ENCODE peak calls at places on chromosome 1, in eight cellular contexts. One of them, this sample, is unnamed.

GRCh38 chr1:12040457-12041051 is 21.3 kb downstream of the MIIP start:
- DNase-seq in left ventricle myocardium inferior: no peak
- DNase-seq in COLO829: no peak
- DNase-seq in GOT3: peak
- DNase-seq in stimulated activated CD8-positive, alpha-beta memory T cell treated with anti-CD3 and anti-CD28 coated beads, Interleukin-7, amount 100 ng/mL, for 1 hour: no peak
- DNase-seq in tibial artery: no peak
- DNase-seq in NCI-H748 treated with DMSO at 0.1 percent for 48 hours: no peak
- DNase-seq in PC-3: peak
- DNase-seq in this sample: peak

GRCh38 chr1:52413410-52414104 is 9.2 kb downstream of the PRPF38A start:
- DNase-seq in left ventricle myocardium inferior: no peak
- DNase-seq in PC-3: no peak
- DNase-seq in tibial artery: no peak
- DNase-seq in NCI-H748 treated with DMSO at 0.1 percent for 48 hours: no peak
- DNase-seq in COLO829: no peak
- DNase-seq in GOT3: no peak
- DNase-seq in stimulated activated CD8-positive, alpha-beta memory T cell treated with anti-CD3 and anti-CD28 coated beads, Interleukin-7, amount 100 ng/mL, for 1 hour: no peak
- DNase-seq in this sample: no peak

GRCh38 chr1:206497774-206498173 is 9.6 kb upstream of the RASSF5 start:
- DNase-seq in tibial artery: no peak
- DNase-seq in GOT3: no peak
- DNase-seq in COLO829: no peak
- DNase-seq in NCI-H748 treated with DMSO at 0.1 percent for 48 hours: no peak
- DNase-seq in PC-3: no peak
- DNase-seq in left ventricle myocardium inferior: no peak
- DNase-seq in stimulated activated CD8-positive, alpha-beta memory T cell treated with anti-CD3 and anti-CD28 coated beads, Interleukin-7, amount 100 ng/mL, for 1 hour: no peak
- DNase-seq in this sample: no peak

GRCh38 chr1:65791396-65791795 is 1.3 kb upstream of the PDE4B start:
- DNase-seq in GOT3: no peak
- DNase-seq in COLO829: no peak
- DNase-seq in stimulated activated CD8-positive, alpha-beta memory T cell treated with anti-CD3 and anti-CD28 coated beads, Interleukin-7, amount 100 ng/mL, for 1 hour: no peak
- DNase-seq in NCI-H748 treated with DMSO at 0.1 percent for 48 hours: no peak
- DNase-seq in tibial artery: peak
- DNase-seq in left ventricle myocardium inferior: no peak
- DNase-seq in PC-3: no peak
- DNase-seq in this sample: no peak

GRCh38 chr1:173477286-173478098 is at the start of gene PRDX6:
- DNase-seq in GOT3: peak
- DNase-seq in COLO829: peak
- DNase-seq in NCI-H748 treated with DMSO at 0.1 percent for 48 hours: peak
- DNase-seq in tibial artery: peak
- DNase-seq in left ventricle myocardium inferior: peak
- DNase-seq in stimulated activated CD8-positive, alpha-beta memory T cell treated with anti-CD3 and anti-CD28 coated beads, Interleukin-7, amount 100 ng/mL, for 1 hour: peak
- DNase-seq in PC-3: peak
- DNase-seq in this sample: no peak

GRCh38 chr1:10339815-10340214 is 59.0 kb upstream of the PGD start:
- DNase-seq in stimulated activated CD8-positive, alpha-beta memory T cell treated with anti-CD3 and anti-CD28 coated beads, Interleukin-7, amount 100 ng/mL, for 1 hour: no peak
- DNase-seq in left ventricle myocardium inferior: peak
- DNase-seq in PC-3: peak
- DNase-seq in tibial artery: no peak
- DNase-seq in NCI-H748 treated with DMSO at 0.1 percent for 48 hours: peak
- DNase-seq in GOT3: no peak
- DNase-seq in COLO829: peak
- DNase-seq in this sample: no peak

GRCh38 chr1:9434247-9434646 is 105.0 kb upstream of the SLC25A33 start:
- DNase-seq in COLO829: peak
- DNase-seq in PC-3: no peak
- DNase-seq in stimulated activated CD8-positive, alpha-beta memory T cell treated with anti-CD3 and anti-CD28 coated beads, Interleukin-7, amount 100 ng/mL, for 1 hour: no peak
- DNase-seq in NCI-H748 treated with DMSO at 0.1 percent for 48 hours: no peak
- DNase-seq in tibial artery: no peak
- DNase-seq in GOT3: no peak
- DNase-seq in left ventricle myocardium inferior: no peak
- DNase-seq in this sample: no peak

GRCh38 chr1:172383541-172383940 is 36.9 kb upstream of the C1orf105 start:
- DNase-seq in COLO829: no peak
- DNase-seq in tibial artery: no peak
- DNase-seq in GOT3: no peak
- DNase-seq in NCI-H748 treated with DMSO at 0.1 percent for 48 hours: no peak
- DNase-seq in stimulated activated CD8-positive, alpha-beta memory T cell treated with anti-CD3 and anti-CD28 coated beads, Interleukin-7, amount 100 ng/mL, for 1 hour: no peak
- DNase-seq in PC-3: no peak
- DNase-seq in left ventricle myocardium inferior: no peak
- DNase-seq in this sample: no peak

GRCh38 chr1:234598974-234599616 is 10.9 kb downstream of the IRF2BP2 start:
- DNase-seq in tibial artery: peak
- DNase-seq in PC-3: no peak
- DNase-seq in stimulated activated CD8-positive, alpha-beta memory T cell treated with anti-CD3 and anti-CD28 coated beads, Interleukin-7, amount 100 ng/mL, for 1 hour: no peak
- DNase-seq in NCI-H748 treated with DMSO at 0.1 percent for 48 hours: no peak
- DNase-seq in GOT3: no peak
- DNase-seq in COLO829: no peak
- DNase-seq in left ventricle myocardium inferior: no peak
- DNase-seq in this sample: no peak

GRCh38 chr1:80632284-80632683 is 1168.5 kb upstream of the ADGRL2 start:
- DNase-seq in COLO829: no peak
- DNase-seq in tibial artery: no peak
- DNase-seq in stimulated activated CD8-positive, alpha-beta memory T cell treated with anti-CD3 and anti-CD28 coated beads, Interleukin-7, amount 100 ng/mL, for 1 hour: no peak
- DNase-seq in GOT3: no peak
- DNase-seq in left ventricle myocardium inferior: no peak
- DNase-seq in PC-3: no peak
- DNase-seq in NCI-H748 treated with DMSO at 0.1 percent for 48 hours: no peak
- DNase-seq in this sample: no peak

GRCh38 chr1:79373481-79374132 is 367.1 kb upstream of the ADGRL4 start:
- DNase-seq in tibial artery: no peak
- DNase-seq in stimulated activated CD8-positive, alpha-beta memory T cell treated with anti-CD3 and anti-CD28 coated beads, Interleukin-7, amount 100 ng/mL, for 1 hour: no peak
- DNase-seq in NCI-H748 treated with DMSO at 0.1 percent for 48 hours: peak
- DNase-seq in PC-3: no peak
- DNase-seq in COLO829: no peak
- DNase-seq in left ventricle myocardium inferior: no peak
- DNase-seq in GOT3: no peak
- DNase-seq in this sample: no peak

GRCh38 chr1:117534995-117535467 is 70.8 kb upstream of the TENT5C start:
- DNase-seq in stimulated activated CD8-positive, alpha-beta memory T cell treated with anti-CD3 and anti-CD28 coated beads, Interleukin-7, amount 100 ng/mL, for 1 hour: no peak
- DNase-seq in left ventricle myocardium inferior: no peak
- DNase-seq in tibial artery: no peak
- DNase-seq in PC-3: peak
- DNase-seq in NCI-H748 treated with DMSO at 0.1 percent for 48 hours: peak
- DNase-seq in COLO829: peak
- DNase-seq in GOT3: no peak
- DNase-seq in this sample: peak

GRCh38 chr1:51936531-51936930 is 54.0 kb downstream of the RAB3B start:
- DNase-seq in PC-3: peak
- DNase-seq in COLO829: no peak
- DNase-seq in NCI-H748 treated with DMSO at 0.1 percent for 48 hours: no peak
- DNase-seq in GOT3: no peak
- DNase-seq in stimulated activated CD8-positive, alpha-beta memory T cell treated with anti-CD3 and anti-CD28 coated beads, Interleukin-7, amount 100 ng/mL, for 1 hour: no peak
- DNase-seq in tibial artery: no peak
- DNase-seq in left ventricle myocardium inferior: no peak
- DNase-seq in this sample: no peak

GRCh38 chr1:23263380-23263887 is 46.1 kb upstream of the HTR1D start:
- DNase-seq in GOT3: no peak
- DNase-seq in stimulated activated CD8-positive, alpha-beta memory T cell treated with anti-CD3 and anti-CD28 coated beads, Interleukin-7, amount 100 ng/mL, for 1 hour: no peak
- DNase-seq in COLO829: no peak
- DNase-seq in left ventricle myocardium inferior: no peak
- DNase-seq in NCI-H748 treated with DMSO at 0.1 percent for 48 hours: no peak
- DNase-seq in PC-3: no peak
- DNase-seq in tibial artery: no peak
- DNase-seq in this sample: no peak

GRCh38 chr1:33670567-33670966 is 193.3 kb upstream of the HMGB4 start:
- DNase-seq in tibial artery: no peak
- DNase-seq in PC-3: no peak
- DNase-seq in GOT3: no peak
- DNase-seq in NCI-H748 treated with DMSO at 0.1 percent for 48 hours: no peak
- DNase-seq in stimulated activated CD8-positive, alpha-beta memory T cell treated with anti-CD3 and anti-CD28 coated beads, Interleukin-7, amount 100 ng/mL, for 1 hour: no peak
- DNase-seq in COLO829: no peak
- DNase-seq in left ventricle myocardium inferior: no peak
- DNase-seq in this sample: no peak

GRCh38 chr1:168786476-168787330 is 57.7 kb upstream of the DPT start:
- DNase-seq in tibial artery: no peak
- DNase-seq in NCI-H748 treated with DMSO at 0.1 percent for 48 hours: peak
- DNase-seq in GOT3: no peak
- DNase-seq in COLO829: no peak
- DNase-seq in stimulated activated CD8-positive, alpha-beta memory T cell treated with anti-CD3 and anti-CD28 coated beads, Interleukin-7, amount 100 ng/mL, for 1 hour: no peak
- DNase-seq in left ventricle myocardium inferior: no peak
- DNase-seq in PC-3: no peak
- DNase-seq in this sample: no peak

GRCh38 chr1:58515794-58516401 is 30.6 kb downstream of the OMA1 start:
- DNase-seq in COLO829: peak
- DNase-seq in NCI-H748 treated with DMSO at 0.1 percent for 48 hours: peak
- DNase-seq in tibial artery: peak
- DNase-seq in PC-3: peak
- DNase-seq in stimulated activated CD8-positive, alpha-beta memory T cell treated with anti-CD3 and anti-CD28 coated beads, Interleukin-7, amount 100 ng/mL, for 1 hour: no peak
- DNase-seq in GOT3: no peak
- DNase-seq in left ventricle myocardium inferior: no peak
- DNase-seq in this sample: peak

GRCh38 chr1:218299416-218299815 is 14.3 kb downstream of the RRP15 start:
- DNase-seq in PC-3: peak
- DNase-seq in tibial artery: no peak
- DNase-seq in stimulated activated CD8-positive, alpha-beta memory T cell treated with anti-CD3 and anti-CD28 coated beads, Interleukin-7, amount 100 ng/mL, for 1 hour: no peak
- DNase-seq in COLO829: peak
- DNase-seq in GOT3: no peak
- DNase-seq in NCI-H748 treated with DMSO at 0.1 percent for 48 hours: no peak
- DNase-seq in left ventricle myocardium inferior: no peak
- DNase-seq in this sample: no peak

GRCh38 chr1:21914880-21915640 is 22.1 kb downstream of the HSPG2 start:
- DNase-seq in tibial artery: peak
- DNase-seq in COLO829: no peak
- DNase-seq in PC-3: no peak
- DNase-seq in NCI-H748 treated with DMSO at 0.1 percent for 48 hours: no peak
- DNase-seq in left ventricle myocardium inferior: peak
- DNase-seq in stimulated activated CD8-positive, alpha-beta memory T cell treated with anti-CD3 and anti-CD28 coated beads, Interleukin-7, amount 100 ng/mL, for 1 hour: no peak
- DNase-seq in GOT3: no peak
- DNase-seq in this sample: no peak

GRCh38 chr1:67191668-67192520 is 25.6 kb downstream of the IL23R start:
- DNase-seq in stimulated activated CD8-positive, alpha-beta memory T cell treated with anti-CD3 and anti-CD28 coated beads, Interleukin-7, amount 100 ng/mL, for 1 hour: no peak
- DNase-seq in NCI-H748 treated with DMSO at 0.1 percent for 48 hours: no peak
- DNase-seq in COLO829: no peak
- DNase-seq in left ventricle myocardium inferior: no peak
- DNase-seq in tibial artery: no peak
- DNase-seq in GOT3: no peak
- DNase-seq in PC-3: peak
- DNase-seq in this sample: no peak

GRCh38 chr1:87939486-87939885 is 610.8 kb downstream of the LMO4 start:
- DNase-seq in PC-3: no peak
- DNase-seq in stimulated activated CD8-positive, alpha-beta memory T cell treated with anti-CD3 and anti-CD28 coated beads, Interleukin-7, amount 100 ng/mL, for 1 hour: no peak
- DNase-seq in left ventricle myocardium inferior: no peak
- DNase-seq in GOT3: no peak
- DNase-seq in COLO829: no peak
- DNase-seq in NCI-H748 treated with DMSO at 0.1 percent for 48 hours: no peak
- DNase-seq in tibial artery: no peak
- DNase-seq in this sample: no peak

GRCh38 chr1:245441699-245442098 is 286.9 kb downstream of the KIF26B start:
- DNase-seq in tibial artery: no peak
- DNase-seq in GOT3: no peak
- DNase-seq in PC-3: no peak
- DNase-seq in left ventricle myocardium inferior: no peak
- DNase-seq in COLO829: no peak
- DNase-seq in NCI-H748 treated with DMSO at 0.1 percent for 48 hours: no peak
- DNase-seq in stimulated activated CD8-positive, alpha-beta memory T cell treated with anti-CD3 and anti-CD28 coated beads, Interleukin-7, amount 100 ng/mL, for 1 hour: no peak
- DNase-seq in this sample: no peak

GRCh38 chr1:28161770-28162550 is 14.5 kb downstream of the PTAFR start:
- DNase-seq in stimulated activated CD8-positive, alpha-beta memory T cell treated with anti-CD3 and anti-CD28 coated beads, Interleukin-7, amount 100 ng/mL, for 1 hour: no peak
- DNase-seq in left ventricle myocardium inferior: no peak
- DNase-seq in COLO829: no peak
- DNase-seq in GOT3: no peak
- DNase-seq in tibial artery: no peak
- DNase-seq in NCI-H748 treated with DMSO at 0.1 percent for 48 hours: no peak
- DNase-seq in PC-3: no peak
- DNase-seq in this sample: no peak

GRCh38 chr1:9651565-9652378 is at the start of gene PIK3CD:
- DNase-seq in NCI-H748 treated with DMSO at 0.1 percent for 48 hours: no peak
- DNase-seq in tibial artery: no peak
- DNase-seq in stimulated activated CD8-positive, alpha-beta memory T cell treated with anti-CD3 and anti-CD28 coated beads, Interleukin-7, amount 100 ng/mL, for 1 hour: no peak
- DNase-seq in left ventricle myocardium inferior: peak
- DNase-seq in GOT3: no peak
- DNase-seq in COLO829: no peak
- DNase-seq in PC-3: peak
- DNase-seq in this sample: peak

GRCh38 chr1:121558514-121558913 is 373.7 kb downstream of the SRGAP2C start:
- DNase-seq in tibial artery: no peak
- DNase-seq in GOT3: no peak
- DNase-seq in NCI-H748 treated with DMSO at 0.1 percent for 48 hours: no peak
- DNase-seq in COLO829: peak
- DNase-seq in stimulated activated CD8-positive, alpha-beta memory T cell treated with anti-CD3 and anti-CD28 coated beads, Interleukin-7, amount 100 ng/mL, for 1 hour: no peak
- DNase-seq in PC-3: peak
- DNase-seq in left ventricle myocardium inferior: no peak
- DNase-seq in this sample: no peak

GRCh38 chr1:35660581-35661473 is 19.5 kb upstream of the PSMB2 start:
- DNase-seq in COLO829: no peak
- DNase-seq in GOT3: no peak
- DNase-seq in tibial artery: no peak
- DNase-seq in NCI-H748 treated with DMSO at 0.1 percent for 48 hours: no peak
- DNase-seq in left ventricle myocardium inferior: no peak
- DNase-seq in PC-3: peak
- DNase-seq in stimulated activated CD8-positive, alpha-beta memory T cell treated with anti-CD3 and anti-CD28 coated beads, Interleukin-7, amount 100 ng/mL, for 1 hour: no peak
- DNase-seq in this sample: no peak

GRCh38 chr1:39214998-39215873 is 10.7 kb downstream of the MACF1 start:
- DNase-seq in NCI-H748 treated with DMSO at 0.1 percent for 48 hours: no peak
- DNase-seq in tibial artery: no peak
- DNase-seq in stimulated activated CD8-positive, alpha-beta memory T cell treated with anti-CD3 and anti-CD28 coated beads, Interleukin-7, amount 100 ng/mL, for 1 hour: no peak
- DNase-seq in COLO829: no peak
- DNase-seq in left ventricle myocardium inferior: no peak
- DNase-seq in GOT3: no peak
- DNase-seq in PC-3: no peak
- DNase-seq in this sample: peak

GRCh38 chr1:117106478-117106877 is 15.1 kb downstream of the TRIM45 start:
- DNase-seq in PC-3: no peak
- DNase-seq in tibial artery: no peak
- DNase-seq in stimulated activated CD8-positive, alpha-beta memory T cell treated with anti-CD3 and anti-CD28 coated beads, Interleukin-7, amount 100 ng/mL, for 1 hour: no peak
- DNase-seq in COLO829: no peak
- DNase-seq in GOT3: no peak
- DNase-seq in NCI-H748 treated with DMSO at 0.1 percent for 48 hours: no peak
- DNase-seq in left ventricle myocardium inferior: no peak
- DNase-seq in this sample: peak

GRCh38 chr1:196271212-196271947 is 336.9 kb downstream of the KCNT2 start:
- DNase-seq in tibial artery: no peak
- DNase-seq in COLO829: no peak
- DNase-seq in GOT3: no peak
- DNase-seq in PC-3: no peak
- DNase-seq in stimulated activated CD8-positive, alpha-beta memory T cell treated with anti-CD3 and anti-CD28 coated beads, Interleukin-7, amount 100 ng/mL, for 1 hour: no peak
- DNase-seq in NCI-H748 treated with DMSO at 0.1 percent for 48 hours: no peak
- DNase-seq in left ventricle myocardium inferior: no peak
- DNase-seq in this sample: no peak

GRCh38 chr1:208803371-208803811 is 559.2 kb upstream of the PLXNA2 start:
- DNase-seq in tibial artery: no peak
- DNase-seq in GOT3: no peak
- DNase-seq in left ventricle myocardium inferior: no peak
- DNase-seq in NCI-H748 treated with DMSO at 0.1 percent for 48 hours: peak
- DNase-seq in PC-3: no peak
- DNase-seq in stimulated activated CD8-positive, alpha-beta memory T cell treated with anti-CD3 and anti-CD28 coated beads, Interleukin-7, amount 100 ng/mL, for 1 hour: no peak
- DNase-seq in COLO829: no peak
- DNase-seq in this sample: no peak

GRCh38 chr1:58849556-58849955 is 65.7 kb upstream of the JUN start:
- DNase-seq in GOT3: no peak
- DNase-seq in stimulated activated CD8-positive, alpha-beta memory T cell treated with anti-CD3 and anti-CD28 coated beads, Interleukin-7, amount 100 ng/mL, for 1 hour: no peak
- DNase-seq in NCI-H748 treated with DMSO at 0.1 percent for 48 hours: no peak
- DNase-seq in PC-3: no peak
- DNase-seq in tibial artery: no peak
- DNase-seq in COLO829: no peak
- DNase-seq in left ventricle myocardium inferior: no peak
- DNase-seq in this sample: no peak

GRCh38 chr1:9671377-9672140 is 20.0 kb downstream of the PIK3CD start:
- DNase-seq in GOT3: no peak
- DNase-seq in NCI-H748 treated with DMSO at 0.1 percent for 48 hours: no peak
- DNase-seq in stimulated activated CD8-positive, alpha-beta memory T cell treated with anti-CD3 and anti-CD28 coated beads, Interleukin-7, amount 100 ng/mL, for 1 hour: no peak
- DNase-seq in PC-3: peak
- DNase-seq in tibial artery: no peak
- DNase-seq in left ventricle myocardium inferior: no peak
- DNase-seq in COLO829: no peak
- DNase-seq in this sample: peak

GRCh38 chr1:168112673-168113305 is 23.9 kb downstream of the GPR161 start:
- DNase-seq in stimulated activated CD8-positive, alpha-beta memory T cell treated with anti-CD3 and anti-CD28 coated beads, Interleukin-7, amount 100 ng/mL, for 1 hour: no peak
- DNase-seq in GOT3: no peak
- DNase-seq in NCI-H748 treated with DMSO at 0.1 percent for 48 hours: no peak
- DNase-seq in COLO829: peak
- DNase-seq in PC-3: peak
- DNase-seq in tibial artery: no peak
- DNase-seq in left ventricle myocardium inferior: no peak
- DNase-seq in this sample: peak